ENCODE peak calls at places on chromosomes 16 and 17, in four cellular contexts. L, I, B and Z are unnamed samples.

GRCh38 chr17:68053237-68054030 is 17.9 kb downstream of the KPNA2 start:
- DNase-seq in L (peak), B (no peak), I (peak), Z (no peak)

GRCh38 chr17:44121997-44122824 is 1.2 kb downstream of the HDAC5 start:
- DNase-seq in B (no peak), L (no peak), I (no peak), Z (no peak)

GRCh38 chr17:45718791-45719190 is 65.3 kb upstream of the CRHR1 start:
- DNase-seq in L (no peak), B (no peak), I (peak), Z (no peak)

GRCh38 chr16:63945805-63946204 is 1176.1 kb downstream of the CDH11 start:
- DNase-seq in B (no peak), L (no peak), I (no peak), Z (no peak)

GRCh38 chr17:76709077-76709950 is 1.5 kb downstream of the MXRA7 start:
- DNase-seq in L (peak), B (no peak), I (peak), Z (peak)

GRCh38 chr17:73820686-73821448 is 176.6 kb upstream of the SDK2 start:
- DNase-seq in I (no peak), B (peak), L (no peak), Z (no peak)

GRCh38 chr16:50548659-50549560 is 714 bp downstream of the NKD1 start:
- DNase-seq in I (no peak), B (no peak), L (peak), Z (no peak)

GRCh38 chr17:56184650-56185049 is 31.4 kb downstream of the ANKFN1 start:
- DNase-seq in B (no peak), I (no peak), L (no peak), Z (no peak)

GRCh38 chr17:57773557-57773956 is 28.5 kb upstream of the CCDC182 start:
- DNase-seq in L (no peak), B (no peak), I (no peak), Z (no peak)

GRCh38 chr16:47561286-47561685 is 100.2 kb downstream of the PHKB start:
- DNase-seq in I (no peak), B (no peak), L (no peak), Z (no peak)

GRCh38 chr16:4415538-4416199 is 727 bp downstream of the CORO7 start:
- DNase-seq in I (no peak), L (peak), B (peak), Z (no peak)

GRCh38 chr17:39104046-39104445 is 47.4 kb downstream of the PLXDC1 start:
- DNase-seq in B (no peak), L (no peak), I (peak), Z (no peak)